ENCODE peak calls at places on chromosomes 12 and 14, in nine cellular contexts. F is left ventricle myocardium inferior, J is NCI-H69, V is occipital lobe, I is fibroblast of the aortic adventitia, Q is endothelial cell, M is fibroblast of villous mesenchyme, D is thoracic aorta, S is left cardiac atrium. G is an unnamed sample.

GRCh38 chr12:82648510-82648909 is 38.2 kb upstream of the TMTC2 start:
- DNase-seq in M (no peak), S (no peak), Q (no peak), F (no peak), J (no peak), D (no peak), V (no peak), I (no peak), G (no peak)

GRCh38 chr14:52078093-52078492 is 9.2 kb upstream of the NID2 start:
- DNase-seq in J (no peak), Q (no peak), D (no peak), V (no peak), S (no peak), F (no peak), M (no peak), I (peak), G (no peak)

GRCh38 chr12:125210104-125210755 is 145.0 kb downstream of the AACS start:
- DNase-seq in F (no peak), I (no peak), V (no peak), Q (no peak), S (no peak), D (no peak), J (no peak), M (no peak), G (no peak)

GRCh38 chr14:99571303-99571986 is 32.6 kb downstream of the CCDC85C start:
- DNase-seq in J (peak), D (no peak), S (no peak), V (no peak), Q (no peak), F (no peak), I (no peak), M (no peak), G (no peak)

GRCh38 chr14:81400202-81400678 is at the start of gene STON2:
- DNase-seq in J (peak), F (no peak), V (no peak), M (peak), I (peak), Q (no peak), S (no peak), D (no peak), G (no peak)

GRCh38 chr12:65648461-65648860 is 175.8 kb upstream of the HMGA2 start:
- DNase-seq in J (no peak), M (peak), F (no peak), S (no peak), Q (no peak), D (no peak), V (no peak), I (no peak), G (no peak)

GRCh38 chr14:95336192-95336760 is 16.6 kb upstream of the CLMN start:
- DNase-seq in F (no peak), V (no peak), I (no peak), S (no peak), Q (no peak), J (no peak), M (no peak), D (no peak), G (no peak)

GRCh38 chr12:51926064-51926632 is 18.8 kb downstream of the ACVRL1 start:
- DNase-seq in S (peak), V (no peak), I (peak), M (peak), J (no peak), Q (peak), F (no peak), D (no peak), G (no peak)

GRCh38 chr12:122519418-122519817 is 7.3 kb downstream of the RSRC2 start:
- DNase-seq in M (no peak), Q (no peak), I (no peak), V (no peak), D (no peak), J (no peak), S (no peak), F (no peak), G (no peak)

GRCh38 chr12:71157601-71158233 is at the start of gene TSPAN8:
- DNase-seq in F (no peak), V (no peak), M (no peak), I (peak), D (no peak), Q (no peak), S (no peak), J (peak), G (no peak)

GRCh38 chr12:120438495-120439198 is 734 bp downstream of the COX6A1 start:
- DNase-seq in V (no peak), I (no peak), M (no peak), D (no peak), F (no peak), Q (no peak), J (no peak), S (no peak), G (no peak)

GRCh38 chr12:25769076-25769945 is 189.2 kb upstream of the RASSF8 start:
- DNase-seq in V (no peak), D (no peak), Q (no peak), S (no peak), M (peak), I (peak), F (no peak), J (no peak), G (peak)

GRCh38 chr12:103249614-103250013 is 246.2 kb downstream of the C12orf42 start:
- DNase-seq in Q (no peak), V (no peak), D (no peak), J (peak), M (no peak), I (no peak), S (no peak), F (no peak), G (no peak)

GRCh38 chr12:12890492-12890814 is 909 bp upstream of the GPRC5A start:
- DNase-seq in J (no peak), Q (no peak), I (no peak), F (no peak), S (no peak), D (no peak), V (no peak), M (no peak), G (no peak)

GRCh38 chr12:122336015-122336946 is 70.0 kb upstream of the VPS33A start:
- DNase-seq in V (no peak), M (peak), S (no peak), Q (peak), F (no peak), J (peak), D (no peak), I (peak), G (peak)

GRCh38 chr12:100127766-100128508 is 14.7 kb downstream of the BLTP3B start:
- DNase-seq in M (peak), V (no peak), S (no peak), F (no peak), I (peak), J (no peak), D (no peak), Q (no peak), G (peak)

G was measured in amniotic epithelial cell.